ENCODE peak calls at places on chromosomes 16 and 17, in eight cellular contexts. P is GM23248; B is stomach; O is left ventricle myocardium inferior; Y is effector memory CD4-positive, alpha-beta T cell; M is OCI-LY7; D is heart right ventricle; K is IMR-90. G is an unnamed sample.
A peak's percentile ranks its signal among the peaks of the same experiment; 100 is the strongest.

GRCh38 chr17:74361613-74362391 is at the start of gene BTBD17:
- DNase-seq in M (no peak), O (peak; percentile 55), Y (peak; percentile 28), D (peak; percentile 46), B (peak; percentile 64), P (peak; percentile 55), K (no peak), G (peak; percentile 40)

GRCh38 chr17:36696805-36697204 is 95.4 kb downstream of the MRM1 start:
- DNase-seq in B (no peak), M (no peak), D (no peak), K (no peak), Y (no peak), P (no peak), O (no peak), G (no peak)

GRCh38 chr17:7552621-7553051 is 3.8 kb downstream of the TNFSF12 start:
- DNase-seq in D (no peak), P (no peak), Y (no peak), M (peak; percentile 64), O (no peak), K (no peak), B (no peak), G (no peak)

GRCh38 chr16:35734728-35735402 is 2275.5 kb downstream of the TP53TG3F start:
- DNase-seq in O (no peak), Y (no peak), M (no peak), D (no peak), B (no peak), K (no peak), P (no peak), G (no peak)

GRCh38 chr16:50516401-50516800 is 31.8 kb upstream of the NKD1 start:
- DNase-seq in O (no peak), K (no peak), M (no peak), B (no peak), Y (no peak), P (no peak), D (no peak), G (no peak)

GRCh38 chr16:25585526-25585925 is 106.2 kb upstream of the HS3ST4 start:
- DNase-seq in Y (no peak), K (no peak), B (no peak), D (no peak), P (no peak), M (peak; percentile 0), O (no peak), G (no peak)

GRCh38 chr16:74249281-74249680 is 47.3 kb upstream of the PSMD7 start:
- DNase-seq in P (no peak), D (no peak), Y (no peak), O (no peak), K (no peak), M (no peak), B (no peak), G (no peak)

GRCh38 chr17:13134106-13134505 is 116.3 kb upstream of the ELAC2 start:
- DNase-seq in M (no peak), K (no peak), D (no peak), Y (no peak), O (no peak), P (peak; percentile 11), B (no peak), G (no peak)

GRCh38 chr16:58904254-58904653 is 170.1 kb upstream of the GOT2 start:
- DNase-seq in M (no peak), Y (no peak), B (no peak), O (no peak), K (no peak), D (no peak), P (no peak), G (no peak)

GRCh38 chr16:55647343-55647742 is 8.4 kb upstream of the SLC6A2 start:
- DNase-seq in D (no peak), P (no peak), Y (no peak), B (no peak), O (no peak), K (no peak), M (no peak), G (no peak)

GRCh38 chr17:38451030-38451839 is 23.0 kb downstream of the ARHGAP23 start:
- DNase-seq in P (peak; percentile 71), D (peak; percentile 75), K (peak; percentile 79), M (no peak), B (no peak), Y (no peak), O (peak; percentile 65), G (no peak)

GRCh38 chr17:76391200-76391715 is 6.8 kb downstream of the SPHK1 start:
- DNase-seq in P (no peak), B (no peak), Y (no peak), D (no peak), O (no peak), K (no peak), M (no peak), G (no peak)

GRCh38 chr16:25135239-25135878 is 23.8 kb downstream of the LCMT1 start:
- DNase-seq in O (no peak), K (peak; percentile 83), D (no peak), P (peak; percentile 76), B (no peak), Y (no peak), M (no peak), G (no peak)

GRCh38 chr17:79795795-79796569 is 895 bp downstream of the CBX8 start:
- DNase-seq in O (no peak), D (no peak), Y (no peak), P (no peak), M (peak; percentile 62), B (no peak), K (no peak), G (no peak)

GRCh38 chr17:19322861-19323260 is 39.7 kb downstream of the B9D1 start:
- DNase-seq in M (no peak), B (no peak), Y (no peak), O (no peak), D (no peak), P (no peak), K (no peak), G (no peak)

GRCh38 chr16:1913327-1914083 is 4.7 kb downstream of the HS3ST6 start:
- DNase-seq in B (peak; percentile 83), Y (no peak), D (no peak), P (no peak), K (no peak), M (no peak), O (no peak), G (peak; percentile 74)

GRCh38 chr16:14485131-14485551 is 144.9 kb downstream of the PARN start:
- DNase-seq in P (peak; percentile 52), K (peak; percentile 65), Y (no peak), D (no peak), M (no peak), B (no peak), O (no peak), G (no peak)

GRCh38 chr17:35050170-35050569 is 13.3 kb downstream of the RFFL start:
- DNase-seq in K (no peak), M (no peak), D (no peak), O (no peak), P (no peak), Y (no peak), B (no peak), G (no peak)
- H3K4me1 ChIP-seq in K (peaks cover 6% of the 10 kb centered on the region), M (peaks cover 16% of the 10 kb centered on the region), D (peaks cover 13% of the 10 kb centered on the region), O (peaks cover 32% of the 10 kb centered on the region), P (peaks cover 31% of the 10 kb centered on the region), Y (peaks cover 82% of the 10 kb centered on the region), B (peaks cover 66% of the 10 kb centered on the region), G (peaks cover 5% of the 10 kb centered on the region)

GRCh38 chr17:73307130-73307529 is 4.7 kb downstream of the CDC42EP4 start:
- DNase-seq in B (peak; percentile 78), M (no peak), K (no peak), O (peak; percentile 58), P (no peak), Y (no peak), D (no peak), G (no peak)

GRCh38 chr17:73304971-73305786 is 6.6 kb downstream of the CDC42EP4 start:
- DNase-seq in K (peak; percentile 78), Y (no peak), M (no peak), B (peak; percentile 54), P (peak; percentile 97), D (peak; percentile 86), O (peak; percentile 68), G (peak; percentile 74)

GRCh38 chr17:73302189-73302588 is 9.6 kb downstream of the CDC42EP4 start:
- DNase-seq in B (no peak), D (no peak), M (no peak), Y (no peak), O (no peak), P (peak; percentile 72), K (no peak), G (no peak)

GRCh38 chr17:73305845-73306836 is 5.7 kb downstream of the CDC42EP4 start:
- DNase-seq in K (no peak), B (no peak), D (no peak), M (no peak), O (no peak), Y (no peak), P (peak; percentile 41), G (no peak)

DNA sequence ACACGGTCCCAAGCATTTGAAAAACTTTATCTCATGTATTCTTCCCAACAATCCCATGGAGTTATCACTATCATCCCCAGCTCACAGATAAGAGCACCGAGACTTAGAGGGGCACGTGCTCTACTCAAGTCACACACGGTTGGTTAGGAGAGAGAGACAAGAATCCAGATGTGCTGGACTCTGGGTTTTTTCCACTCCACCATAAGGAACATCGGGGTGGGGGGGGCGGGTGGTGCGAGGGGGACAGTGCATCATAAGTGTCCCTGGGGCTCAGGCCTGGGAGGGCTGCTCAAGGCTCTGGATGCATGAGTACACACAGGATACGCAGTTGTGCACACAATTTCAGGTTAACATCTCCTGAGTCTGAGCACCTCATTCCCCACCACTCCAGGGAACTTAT is 7.4 kb downstream of the CDC42EP4 start:
- DNase-seq in D (no peak), P (peak; percentile 46), B (no peak), K (no peak), Y (no peak), M (no peak), O (no peak), G (no peak)
- H3K4me1 ChIP-seq in D (peaks cover 82% of the 10 kb centered on the region), P (peaks cover 73% of the 10 kb centered on the region), B (peaks cover 100% of the 10 kb centered on the region), K (peaks cover 41% of the 10 kb centered on the region), Y (no peaks in the 10 kb centered on the region), M (no peaks in the 10 kb centered on the region), O (peaks cover 100% of the 10 kb centered on the region), G (peaks cover 33% of the 10 kb centered on the region)

DNA sequence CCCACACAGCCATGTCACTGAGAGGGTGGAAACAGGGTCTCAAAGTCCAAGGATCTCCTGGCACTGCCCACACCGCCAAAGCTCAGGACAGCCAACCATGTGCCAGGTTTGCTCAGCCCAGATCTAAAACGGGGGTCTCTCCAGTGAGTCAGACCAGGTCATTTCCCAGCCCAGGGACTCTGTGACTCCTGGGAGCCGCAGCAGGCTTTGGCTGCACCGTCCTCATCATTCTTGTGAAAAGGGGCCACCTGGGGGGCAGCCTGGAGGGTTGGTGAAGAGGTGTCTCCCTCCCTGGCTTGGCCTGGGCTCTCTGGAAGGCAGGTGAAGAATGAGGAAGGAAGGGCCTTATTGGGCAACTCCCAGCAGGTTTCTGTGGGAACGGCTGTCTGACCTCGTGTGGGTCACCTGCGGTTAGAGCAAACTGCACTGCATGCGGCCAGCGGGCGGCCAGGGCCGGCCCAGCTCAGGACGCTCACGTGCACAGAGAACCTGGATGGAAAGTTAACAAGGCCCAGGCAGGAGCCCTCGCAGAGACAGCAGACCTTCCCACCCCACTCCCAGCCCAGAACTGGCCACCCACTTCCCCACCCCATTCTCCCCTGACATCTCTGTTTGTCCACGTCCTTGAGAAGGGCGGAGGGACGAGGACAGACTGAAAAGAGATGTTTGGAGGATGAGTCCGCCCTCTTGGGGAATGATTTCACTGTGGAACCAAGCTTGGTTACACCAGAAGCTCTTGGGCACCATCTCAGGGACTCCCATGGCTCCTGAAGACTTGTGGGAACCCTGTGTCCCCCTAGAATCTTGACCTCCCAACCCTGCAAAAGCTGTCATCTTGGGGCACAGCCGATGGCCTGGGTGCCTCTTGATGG is 25.6 kb upstream of the LITAF start:
- DNase-seq in P (no peak), M (no peak), B (peak; percentile 90), Y (no peak), K (no peak), O (peak; percentile 35), D (no peak), G (peak; percentile 87)
- H3K4me1 ChIP-seq in P (peaks cover 8% of the 10 kb centered on the region), M (peaks cover 47% of the 10 kb centered on the region), B (peaks cover 27% of the 10 kb centered on the region), Y (no peaks in the 10 kb centered on the region), K (peaks cover 10% of the 10 kb centered on the region), O (peaks cover 7% of the 10 kb centered on the region), D (no peaks in the 10 kb centered on the region), G (peaks cover 13% of the 10 kb centered on the region)

GRCh38 chr17:32525116-32525515 is 38.3 kb downstream of the CDK5R1 start:
- DNase-seq in O (no peak), P (peak; percentile 47), D (no peak), Y (no peak), B (no peak), M (no peak), K (peak; percentile 57), G (no peak)
- H3K4me1 ChIP-seq in O (peaks cover 19% of the 10 kb centered on the region), P (peaks cover 3% of the 10 kb centered on the region), D (no peaks in the 10 kb centered on the region), Y (peaks cover 23% of the 10 kb centered on the region), B (peaks cover 5% of the 10 kb centered on the region), M (peaks cover 36% of the 10 kb centered on the region), K (no peaks in the 10 kb centered on the region), G (no peaks in the 10 kb centered on the region)